ENCODE peak calls at places on chromosomes 6 and 20, in six cellular contexts. R is HCT116, E is HepG2, C is H1, I is K562, W is GM12878. F is an unnamed sample.

GRCh38 chr20:35648836-35649235 is 15.9 kb downstream of the CPNE1 start:
- DNase-seq in W (no peak), I (no peak), R (no peak), C (no peak), E (no peak), F (no peak)

GRCh38 chr20:667351-668034 is 8.1 kb downstream of the SCRT2 start:
- DNase-seq in W (no peak), R (no peak), C (no peak), E (peak; percentile 48), I (peak; percentile 67), F (no peak)

GRCh38 chr6:44451803-44452690 is 64.5 kb downstream of the CDC5L start:
- DNase-seq in R (no peak), W (no peak), I (no peak), E (no peak), C (no peak), F (no peak)

GRCh38 chr6:167547751-167548150 is 222.9 kb downstream of the TTLL2 start:
- DNase-seq in I (no peak), W (no peak), C (no peak), E (no peak), R (no peak), F (no peak)

GRCh38 chr20:18984238-18985200 is 170.9 kb downstream of the SCP2D1 start:
- DNase-seq in R (no peak), C (no peak), W (no peak), I (peak; percentile 27), E (no peak), F (no peak)

GRCh38 chr6:13239530-13240455 is 88.5 kb downstream of the TBC1D7 start:
- DNase-seq in R (no peak), E (no peak), C (no peak), I (no peak), W (no peak), F (no peak)

GRCh38 chr20:5557123-5557522 is 193.1 kb upstream of the SHLD1 start:
- DNase-seq in W (peak; percentile 15), E (peak; percentile 61), C (peak; percentile 10), R (peak; percentile 13), I (peak; percentile 43), F (peak; percentile 51)

GRCh38 chr6:44386929-44387345 is 569 bp upstream of the CDC5L start:
- DNase-seq in W (no peak), I (no peak), E (no peak), R (no peak), C (no peak), F (no peak)

GRCh38 chr6:3506195-3506594 is 49.3 kb upstream of the SLC22A23 start:
- DNase-seq in I (no peak), C (no peak), R (no peak), E (peak; percentile 41), W (no peak), F (no peak)

GRCh38 chr6:43963877-43964658 is 163.2 kb downstream of the MRPL14 start:
- DNase-seq in W (no peak), R (no peak), I (no peak), C (no peak), E (no peak), F (no peak)

GRCh38 chr20:18031050-18031449 is 26.7 kb downstream of the OVOL2 start:
- DNase-seq in R (no peak), I (no peak), C (no peak), W (no peak), E (peak; percentile 37), F (no peak)

GRCh38 chr6:80544500-80545055 is 438.1 kb downstream of the BCKDHB start:
- DNase-seq in I (no peak), R (no peak), E (no peak), W (no peak), C (no peak), F (no peak)

GRCh38 chr20:33433465-33433864 is 10.1 kb downstream of the SNTA1 start:
- DNase-seq in E (no peak), C (no peak), R (no peak), W (no peak), I (no peak), F (no peak)

GRCh38 chr20:25277941-25278521 is 30.1 kb downstream of the PYGB start:
- DNase-seq in W (no peak), E (no peak), R (no peak), I (no peak), C (no peak), F (no peak)

GRCh38 chr20:25277051-25277801 is 29.3 kb downstream of the PYGB start:
- DNase-seq in R (no peak), I (no peak), W (no peak), E (no peak), C (no peak), F (no peak)

GRCh38 chr20:25274891-25275812 is 27.3 kb downstream of the PYGB start:
- DNase-seq in C (no peak), W (no peak), I (no peak), E (no peak), R (no peak), F (no peak)

GRCh38 chr20:25275813-25276532 is 28.1 kb downstream of the PYGB start:
- DNase-seq in I (no peak), W (no peak), C (no peak), R (no peak), E (no peak), F (no peak)

GRCh38 chr20:25276533-25277050 is 28.7 kb downstream of the PYGB start:
- DNase-seq in C (no peak), W (no peak), I (no peak), R (no peak), E (no peak), F (no peak)
- TF ChIP-seq ZNF274 in C (no peak), W (no peak), I (no peak), R (no peak), E (no peak), F (no peak)

GRCh38 chr6:25056130-25056529 is 120.4 kb upstream of the RIPOR2 start:
- DNase-seq in I (no peak), R (no peak), W (no peak), C (no peak), E (no peak), F (no peak)

GRCh38 chr6:25052181-25052580 is 116.4 kb upstream of the RIPOR2 start:
- DNase-seq in I (no peak), R (no peak), C (no peak), W (no peak), E (no peak), F (no peak)

GRCh38 chr6:25057121-25057520 is 121.4 kb upstream of the RIPOR2 start:
- DNase-seq in C (no peak), I (no peak), E (no peak), R (no peak), W (no peak), F (no peak)

GRCh38 chr6:25053875-25054371 is 118.2 kb upstream of the RIPOR2 start:
- DNase-seq in W (no peak), C (no peak), E (no peak), I (no peak), R (no peak), F (no peak)

DNA sequence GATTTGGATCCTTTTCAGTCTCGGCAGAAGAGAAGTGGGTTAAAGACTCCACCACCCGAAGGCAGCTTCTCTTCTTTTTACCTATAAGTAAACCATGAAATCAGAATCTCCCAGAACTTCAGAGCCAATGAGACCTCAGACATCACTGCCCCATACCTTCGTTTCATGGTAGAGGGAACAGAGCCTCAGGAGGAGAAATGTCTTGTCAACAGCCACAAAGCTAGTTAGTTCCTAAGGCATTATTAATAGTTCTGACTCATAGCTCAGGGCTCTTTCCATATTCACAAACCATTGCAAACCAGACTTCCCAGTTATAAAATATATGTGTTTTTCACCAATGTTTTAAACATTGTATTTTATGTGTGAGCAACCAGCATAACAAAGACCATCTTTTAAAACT is 118.7 kb upstream of the RIPOR2 start:
- DNase-seq in C (no peak), R (no peak), W (no peak), E (no peak), I (no peak), F (no peak)
- H3K4me1 ChIP-seq in C (no peaks in the 10 kb centered on the region), R (no peaks in the 10 kb centered on the region), W (peaks cover 26% of the 10 kb centered on the region), E (no peaks in the 10 kb centered on the region), I (no peaks in the 10 kb centered on the region), F (no peaks in the 10 kb centered on the region)

GRCh38 chr6:163386329-163386910 is 28.1 kb upstream of the QKI start:
- DNase-seq in R (no peak), I (no peak), C (no peak), E (no peak), W (no peak), F (no peak)

GRCh38 chr6:163389354-163389753 is 25.2 kb upstream of the QKI start:
- DNase-seq in E (no peak), I (no peak), R (no peak), W (no peak), C (no peak), F (no peak)

GRCh38 chr6:163384510-163384909 is 30.0 kb upstream of the QKI start:
- DNase-seq in E (no peak), R (no peak), C (no peak), I (no peak), W (no peak), F (no peak)

GRCh38 chr6:163383912-163384311 is 30.6 kb upstream of the QKI start:
- DNase-seq in W (no peak), E (no peak), R (peak; percentile 32), I (no peak), C (no peak), F (no peak)

DNA sequence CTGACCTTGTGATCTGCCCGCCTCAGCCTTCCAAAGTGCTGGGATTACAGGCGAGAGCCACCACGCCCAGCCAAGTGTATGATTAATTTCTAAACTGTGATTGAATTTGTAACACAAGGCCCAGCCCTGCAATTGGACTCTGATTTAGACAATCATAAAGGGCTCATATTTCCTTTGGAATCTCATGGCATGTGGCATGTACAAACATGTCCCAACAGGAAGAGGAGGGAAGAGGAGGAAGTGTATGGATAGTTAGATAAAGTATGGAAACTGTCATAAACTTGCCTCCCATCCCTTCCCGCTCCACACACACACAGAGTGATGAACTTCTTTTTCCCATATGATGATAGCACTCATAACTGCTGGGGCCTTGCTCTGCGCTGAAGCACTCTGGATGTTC is 27.2 kb upstream of the QKI start:
- DNase-seq in E (no peak), I (no peak), C (no peak), R (no peak), W (no peak), F (no peak)
- TF ChIP-seq ZNF274 in E (no peak), I (no peak), C (no peak), R (no peak), W (no peak), F (no peak)

GRCh38 chr20:63836335-63837133 is 5.5 kb upstream of the ZBTB46 start:
- DNase-seq in R (no peak), W (no peak), E (no peak), I (no peak), C (no peak), F (no peak)

GRCh38 chr20:63831696-63832686 is 927 bp upstream of the ZBTB46 start:
- DNase-seq in I (peak; percentile 66), R (peak; percentile 4), E (peak; percentile 64), W (no peak), C (no peak), F (no peak)

GRCh38 chr20:63835031-63835858 is 4.2 kb upstream of the ZBTB46 start:
- DNase-seq in I (peak; percentile 87), R (peak; percentile 90), C (peak; percentile 73), E (peak; percentile 96), W (no peak), F (peak; percentile 92)

GRCh38 chr20:63833776-63834544 is 2.9 kb upstream of the ZBTB46 start:
- DNase-seq in I (no peak), C (no peak), E (no peak), R (no peak), W (no peak), F (no peak)

DNA sequence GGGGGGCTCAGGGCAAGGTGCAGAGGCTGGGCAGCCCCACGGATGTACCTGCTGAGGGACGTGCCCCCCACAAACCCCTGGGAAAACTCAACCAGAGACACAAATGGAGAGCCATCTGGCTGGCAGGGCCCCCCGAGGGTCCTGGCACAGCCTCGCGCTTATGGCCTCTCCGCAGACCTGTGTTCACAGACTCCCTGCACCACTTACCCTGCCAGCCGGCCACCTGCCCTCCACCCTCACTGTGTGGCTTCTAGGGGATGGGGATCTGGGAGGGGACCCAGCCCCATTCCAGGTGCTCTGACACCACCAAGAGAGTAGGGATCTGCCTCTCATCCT is 3.4 kb upstream of the ZBTB46 start:
- DNase-seq in I (no peak), R (no peak), C (no peak), W (no peak), E (no peak), F (no peak)
- H3K4me1 ChIP-seq in I (peaks cover 63% of the 10 kb centered on the region), R (peaks cover 36% of the 10 kb centered on the region), C (peaks cover 1% of the 10 kb centered on the region), W (no peaks in the 10 kb centered on the region), E (peaks cover 58% of the 10 kb centered on the region), F (peaks cover 7% of the 10 kb centered on the region)